ENCODE peak calls at places on chromosomes 3 and 15, in six cellular contexts. One of them, this sample, is unnamed.

GRCh38 chr3:128491900-128492352 is 1.1 kb downstream of the GATA2 start:
- DNase-seq in fibroblast of pulmonary artery: no peak
- DNase-seq in stomach: no peak
- DNase-seq in iPS DF 6.9: no peak
- DNase-seq in heart left ventricle: no peak
- DNase-seq in right cardiac atrium: no peak
- DNase-seq in this sample: no peak

GRCh38 chr15:57323806-57324589 is 52.3 kb upstream of the CGNL1 start:
- DNase-seq in fibroblast of pulmonary artery: no peak
- DNase-seq in stomach: no peak
- DNase-seq in iPS DF 6.9: no peak
- DNase-seq in heart left ventricle: no peak
- DNase-seq in right cardiac atrium: no peak
- DNase-seq in this sample: no peak

GRCh38 chr3:25648925-25649828 is 15.5 kb downstream of the TOP2B start:
- DNase-seq in fibroblast of pulmonary artery: no peak
- DNase-seq in stomach: no peak
- DNase-seq in iPS DF 6.9: no peak
- DNase-seq in heart left ventricle: no peak
- DNase-seq in right cardiac atrium: no peak
- DNase-seq in this sample: no peak

GRCh38 chr3:123419156-123419849 is 29.6 kb downstream of the ADCY5 start:
- DNase-seq in fibroblast of pulmonary artery: no peak
- DNase-seq in stomach: no peak
- DNase-seq in iPS DF 6.9: no peak
- DNase-seq in heart left ventricle: no peak
- DNase-seq in right cardiac atrium: no peak
- DNase-seq in this sample: no peak

GRCh38 chr3:14991818-14992612 is 44.6 kb downstream of the NR2C2 start:
- DNase-seq in fibroblast of pulmonary artery: no peak
- DNase-seq in stomach: no peak
- DNase-seq in iPS DF 6.9: no peak
- DNase-seq in heart left ventricle: no peak
- DNase-seq in right cardiac atrium: no peak
- DNase-seq in this sample: no peak

GRCh38 chr15:34647569-34648334 is 64.3 kb upstream of the GOLGA8B start:
- DNase-seq in fibroblast of pulmonary artery: no peak
- DNase-seq in stomach: no peak
- DNase-seq in iPS DF 6.9: no peak
- DNase-seq in heart left ventricle: no peak
- DNase-seq in right cardiac atrium: no peak
- DNase-seq in this sample: no peak

GRCh38 chr15:101091080-101092017 is 160.5 kb downstream of the CHSY1 start:
- DNase-seq in fibroblast of pulmonary artery: peak
- DNase-seq in stomach: no peak
- DNase-seq in iPS DF 6.9: no peak
- DNase-seq in heart left ventricle: peak
- DNase-seq in right cardiac atrium: peak
- DNase-seq in this sample: no peak

GRCh38 chr15:60899322-60899966 is 329.7 kb downstream of the RORA start:
- DNase-seq in fibroblast of pulmonary artery: no peak
- DNase-seq in stomach: no peak
- DNase-seq in iPS DF 6.9: no peak
- DNase-seq in heart left ventricle: no peak
- DNase-seq in right cardiac atrium: no peak
- DNase-seq in this sample: no peak

GRCh38 chr15:99158626-99159412 is 53.9 kb downstream of the SYNM start:
- DNase-seq in fibroblast of pulmonary artery: no peak
- DNase-seq in stomach: no peak
- DNase-seq in iPS DF 6.9: no peak
- DNase-seq in heart left ventricle: no peak
- DNase-seq in right cardiac atrium: no peak
- DNase-seq in this sample: no peak

GRCh38 chr15:89999676-90000174 is 1.4 kb upstream of the ZNF710 start:
- DNase-seq in fibroblast of pulmonary artery: no peak
- DNase-seq in stomach: no peak
- DNase-seq in iPS DF 6.9: no peak
- DNase-seq in heart left ventricle: peak
- DNase-seq in right cardiac atrium: no peak
- DNase-seq in this sample: peak

GRCh38 chr3:48696156-48696555 is 10.4 kb upstream of the NCKIPSD start:
- DNase-seq in fibroblast of pulmonary artery: no peak
- DNase-seq in stomach: no peak
- DNase-seq in iPS DF 6.9: no peak
- DNase-seq in heart left ventricle: no peak
- DNase-seq in right cardiac atrium: no peak
- DNase-seq in this sample: no peak

GRCh38 chr3:48695113-48695753 is 9.5 kb upstream of the NCKIPSD start:
- DNase-seq in fibroblast of pulmonary artery: peak
- DNase-seq in stomach: peak
- DNase-seq in iPS DF 6.9: peak
- DNase-seq in heart left ventricle: peak
- DNase-seq in right cardiac atrium: peak
- DNase-seq in this sample: no peak

GRCh38 chr3:48693826-48694225 is 8.1 kb upstream of the NCKIPSD start:
- DNase-seq in fibroblast of pulmonary artery: no peak
- DNase-seq in stomach: no peak
- DNase-seq in iPS DF 6.9: no peak
- DNase-seq in heart left ventricle: no peak
- DNase-seq in right cardiac atrium: no peak
- DNase-seq in this sample: no peak

GRCh38 chr3:48692551-48692950 is 6.8 kb upstream of the NCKIPSD start:
- DNase-seq in fibroblast of pulmonary artery: no peak
- DNase-seq in stomach: no peak
- DNase-seq in iPS DF 6.9: no peak
- DNase-seq in heart left ventricle: no peak
- DNase-seq in right cardiac atrium: no peak
- DNase-seq in this sample: no peak

GRCh38 chr3:48694610-48695051 is 8.9 kb upstream of the NCKIPSD start:
- DNase-seq in fibroblast of pulmonary artery: peak
- DNase-seq in stomach: peak
- DNase-seq in iPS DF 6.9: no peak
- DNase-seq in heart left ventricle: peak
- DNase-seq in right cardiac atrium: peak
- DNase-seq in this sample: peak
- H3K4me3 ChIP-seq in fibroblast of pulmonary artery: peak
- H3K4me3 ChIP-seq in stomach: peak
- H3K4me3 ChIP-seq in iPS DF 6.9: no peak
- H3K4me3 ChIP-seq in heart left ventricle: peak
- H3K4me3 ChIP-seq in right cardiac atrium: peak
- H3K4me3 ChIP-seq in this sample: peak

GRCh38 chr3:184738519-184738890 is 26.6 kb upstream of the MAGEF1 start:
- DNase-seq in fibroblast of pulmonary artery: no peak
- DNase-seq in stomach: no peak
- DNase-seq in iPS DF 6.9: no peak
- DNase-seq in heart left ventricle: no peak
- DNase-seq in right cardiac atrium: no peak
- DNase-seq in this sample: no peak
- H3K4me3 ChIP-seq in fibroblast of pulmonary artery: no peak
- H3K4me3 ChIP-seq in stomach: no peak
- H3K4me3 ChIP-seq in iPS DF 6.9: no peak
- H3K4me3 ChIP-seq in heart left ventricle: no peak
- H3K4me3 ChIP-seq in right cardiac atrium: no peak
- H3K4me3 ChIP-seq in this sample: no peak

GRCh38 chr3:161222662-161223061 is 1.6 kb downstream of the NMD3 start:
- DNase-seq in fibroblast of pulmonary artery: peak
- DNase-seq in stomach: no peak
- DNase-seq in iPS DF 6.9: no peak
- DNase-seq in heart left ventricle: no peak
- DNase-seq in right cardiac atrium: no peak
- DNase-seq in this sample: no peak
- H3K4me3 ChIP-seq in fibroblast of pulmonary artery: peak
- H3K4me3 ChIP-seq in stomach: peak
- H3K4me3 ChIP-seq in iPS DF 6.9: no peak
- H3K4me3 ChIP-seq in heart left ventricle: peak
- H3K4me3 ChIP-seq in right cardiac atrium: peak
- H3K4me3 ChIP-seq in this sample: peak

DNA sequence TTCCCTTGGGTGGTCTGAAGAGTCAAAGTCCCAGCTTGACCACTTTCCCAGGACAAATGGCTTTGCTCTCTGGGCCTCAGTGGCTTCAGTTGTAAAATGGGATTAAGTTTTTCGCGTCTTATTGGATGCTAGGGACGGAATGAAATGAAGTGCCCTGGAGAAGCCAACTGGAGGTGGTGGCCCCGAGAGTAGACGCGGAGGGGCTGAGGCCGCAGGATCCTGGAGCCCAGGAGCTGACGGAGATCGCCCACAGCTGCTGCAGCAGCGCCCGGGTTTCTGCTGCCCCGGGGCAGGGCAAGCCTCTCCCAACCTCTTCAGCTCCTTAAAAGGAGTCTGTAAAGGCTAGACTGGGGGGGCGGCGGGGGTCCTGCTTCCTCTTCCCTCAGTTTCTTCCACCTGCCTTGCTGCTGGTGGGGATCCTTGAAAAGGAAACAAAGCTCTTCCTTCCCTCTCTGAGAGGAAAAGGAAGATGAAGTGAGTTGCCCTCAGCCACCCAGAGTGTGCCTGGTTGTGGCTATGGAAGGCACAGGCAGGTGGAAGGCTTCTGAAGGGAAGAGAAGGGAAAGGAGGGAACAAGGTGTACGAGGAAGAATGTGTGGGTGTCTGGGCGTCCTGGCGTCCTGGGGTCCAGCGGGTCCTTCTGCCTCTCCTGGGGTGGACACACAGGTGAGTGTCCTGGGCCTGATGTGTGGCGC is 967 bp upstream of the BNC1 start:
- DNase-seq in fibroblast of pulmonary artery: no peak
- DNase-seq in stomach: no peak
- DNase-seq in iPS DF 6.9: no peak
- DNase-seq in heart left ventricle: no peak
- DNase-seq in right cardiac atrium: no peak
- DNase-seq in this sample: no peak
- H3K4me3 ChIP-seq in fibroblast of pulmonary artery: peak
- H3K4me3 ChIP-seq in stomach: no peak
- H3K4me3 ChIP-seq in iPS DF 6.9: peak
- H3K4me3 ChIP-seq in heart left ventricle: no peak
- H3K4me3 ChIP-seq in right cardiac atrium: no peak
- H3K4me3 ChIP-seq in this sample: no peak

DNA sequence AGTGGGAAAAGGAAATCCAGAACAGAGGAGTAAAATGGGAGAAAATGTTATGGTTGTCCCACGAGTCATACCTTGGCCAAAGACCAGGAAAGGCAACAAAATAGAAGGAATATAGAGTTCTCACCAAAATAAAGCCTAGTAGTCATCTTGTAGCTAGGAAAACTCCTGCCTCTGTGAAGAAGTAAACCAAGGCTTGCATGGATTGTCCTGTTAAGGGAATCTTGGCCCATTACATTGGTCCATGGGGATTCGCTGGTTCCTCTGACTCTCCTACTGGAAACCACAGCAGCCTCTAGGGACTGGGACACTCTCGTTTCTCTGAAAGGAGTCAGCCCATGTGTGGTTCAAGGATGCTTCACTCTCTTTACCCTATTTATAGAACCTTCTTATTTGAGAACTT is 62.9 kb upstream of the FNDC3B start:
- DNase-seq in fibroblast of pulmonary artery: peak
- DNase-seq in stomach: no peak
- DNase-seq in iPS DF 6.9: no peak
- DNase-seq in heart left ventricle: peak
- DNase-seq in right cardiac atrium: no peak
- DNase-seq in this sample: no peak
- H3K4me3 ChIP-seq in fibroblast of pulmonary artery: no peak
- H3K4me3 ChIP-seq in stomach: no peak
- H3K4me3 ChIP-seq in iPS DF 6.9: no peak
- H3K4me3 ChIP-seq in heart left ventricle: no peak
- H3K4me3 ChIP-seq in right cardiac atrium: no peak
- H3K4me3 ChIP-seq in this sample: no peak

DNA sequence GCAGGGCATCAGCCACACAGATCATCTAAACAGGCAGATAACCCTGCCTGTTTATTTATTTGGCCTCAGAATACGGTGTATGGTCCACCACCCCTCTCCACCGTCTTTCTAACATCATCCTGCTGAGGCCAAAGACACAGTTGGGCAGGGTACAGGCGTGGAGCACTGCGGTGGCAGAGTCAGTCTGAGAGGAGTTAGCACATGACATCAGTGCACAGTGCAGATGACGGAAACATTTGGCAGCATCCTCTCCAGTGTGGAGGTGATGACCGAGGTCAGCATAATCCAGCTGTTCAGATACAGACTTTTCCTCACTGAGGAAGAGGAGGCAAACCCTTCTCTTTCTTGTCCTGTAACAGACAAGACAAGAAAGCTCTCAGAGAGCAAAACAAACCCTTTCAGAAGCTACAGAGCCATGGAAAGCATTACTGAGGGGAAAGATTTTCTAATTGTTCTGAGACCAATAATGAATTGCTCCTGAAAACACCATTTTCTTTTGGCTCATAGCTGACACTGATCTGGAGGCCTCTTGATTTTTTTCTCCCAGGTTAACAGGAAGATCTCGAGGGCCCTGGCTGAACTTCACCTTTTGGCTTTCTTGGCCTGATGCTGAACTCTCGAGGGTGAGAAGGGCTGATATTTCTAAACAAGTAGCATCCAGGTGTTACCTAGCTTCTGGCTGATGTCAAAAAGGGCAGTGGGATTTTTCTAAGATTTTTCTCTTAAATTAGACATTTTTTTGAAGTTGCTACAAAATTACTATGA is 20.1 kb upstream of the NFKBIZ start:
- DNase-seq in fibroblast of pulmonary artery: peak
- DNase-seq in stomach: peak
- DNase-seq in iPS DF 6.9: no peak
- DNase-seq in heart left ventricle: peak
- DNase-seq in right cardiac atrium: peak
- DNase-seq in this sample: no peak
- H3K4me3 ChIP-seq in fibroblast of pulmonary artery: peak
- H3K4me3 ChIP-seq in stomach: peak
- H3K4me3 ChIP-seq in iPS DF 6.9: no peak
- H3K4me3 ChIP-seq in heart left ventricle: peak
- H3K4me3 ChIP-seq in right cardiac atrium: no peak
- H3K4me3 ChIP-seq in this sample: peak

GRCh38 chr15:84625125-84625524 is 24.3 kb downstream of the ZSCAN2 start:
- DNase-seq in fibroblast of pulmonary artery: no peak
- DNase-seq in stomach: no peak
- DNase-seq in iPS DF 6.9: no peak
- DNase-seq in heart left ventricle: no peak
- DNase-seq in right cardiac atrium: no peak
- DNase-seq in this sample: no peak

GRCh38 chr15:84621358-84621979 is 20.7 kb downstream of the ZSCAN2 start:
- DNase-seq in fibroblast of pulmonary artery: no peak
- DNase-seq in stomach: no peak
- DNase-seq in iPS DF 6.9: no peak
- DNase-seq in heart left ventricle: no peak
- DNase-seq in right cardiac atrium: no peak
- DNase-seq in this sample: no peak

GRCh38 chr15:84624359-84624758 is 23.6 kb downstream of the ZSCAN2 start:
- DNase-seq in fibroblast of pulmonary artery: no peak
- DNase-seq in stomach: no peak
- DNase-seq in iPS DF 6.9: no peak
- DNase-seq in heart left ventricle: no peak
- DNase-seq in right cardiac atrium: no peak
- DNase-seq in this sample: no peak

GRCh38 chr15:84616235-84616634 is 15.4 kb downstream of the ZSCAN2 start:
- DNase-seq in fibroblast of pulmonary artery: no peak
- DNase-seq in stomach: no peak
- DNase-seq in iPS DF 6.9: no peak
- DNase-seq in heart left ventricle: no peak
- DNase-seq in right cardiac atrium: no peak
- DNase-seq in this sample: no peak

GRCh38 chr15:84620626-84621025 is 19.8 kb downstream of the ZSCAN2 start:
- DNase-seq in fibroblast of pulmonary artery: no peak
- DNase-seq in stomach: no peak
- DNase-seq in iPS DF 6.9: no peak
- DNase-seq in heart left ventricle: no peak
- DNase-seq in right cardiac atrium: no peak
- DNase-seq in this sample: no peak
- H3K4me3 ChIP-seq in fibroblast of pulmonary artery: no peak
- H3K4me3 ChIP-seq in stomach: no peak
- H3K4me3 ChIP-seq in iPS DF 6.9: no peak
- H3K4me3 ChIP-seq in heart left ventricle: no peak
- H3K4me3 ChIP-seq in right cardiac atrium: no peak
- H3K4me3 ChIP-seq in this sample: no peak

GRCh38 chr3:52683611-52684010 is 2.1 kb downstream of the PBRM1 start:
- DNase-seq in fibroblast of pulmonary artery: no peak
- DNase-seq in stomach: no peak
- DNase-seq in iPS DF 6.9: no peak
- DNase-seq in heart left ventricle: no peak
- DNase-seq in right cardiac atrium: peak
- DNase-seq in this sample: peak
- H3K4me3 ChIP-seq in fibroblast of pulmonary artery: no peak
- H3K4me3 ChIP-seq in stomach: no peak
- H3K4me3 ChIP-seq in iPS DF 6.9: no peak
- H3K4me3 ChIP-seq in heart left ventricle: no peak
- H3K4me3 ChIP-seq in right cardiac atrium: no peak
- H3K4me3 ChIP-seq in this sample: no peak